ENCODE peak calls at places on chromosomes 11 and 22, in five cellular contexts. C is GM23248, S is OCI-LY7, Y is HCT116, F is neural progenitor cell. V is an unnamed sample.

GRCh38 chr11:122020902-122021301 is 95.1 kb downstream of the BLID start:
- DNase-seq in C (peak; percentile 35), S (peak; percentile 4), Y (no peak), F (no peak), V (peak; percentile 8)

GRCh38 chr22:25447689-25448434 is 116.6 kb upstream of the GRK3 start:
- DNase-seq in C (peak; percentile 94), S (peak; percentile 92), Y (peak; percentile 71), F (peak; percentile 85), V (peak; percentile 88)

GRCh38 chr11:130763087-130763980 is 152.9 kb downstream of the SNX19 start:
- DNase-seq in C (peak; percentile 79), S (no peak), Y (no peak), F (no peak), V (no peak)

GRCh38 chr11:76244311-76245061 is 38.2 kb upstream of the WNT11 start:
- DNase-seq in C (no peak), S (no peak), Y (no peak), F (no peak), V (no peak)

GRCh38 chr22:35539910-35540599 is 576 bp upstream of the RASD2 start:
- DNase-seq in C (peak; percentile 81), S (peak; percentile 73), Y (no peak), F (peak; percentile 78), V (peak; percentile 98)

GRCh38 chr22:23036684-23037428 is 33.5 kb upstream of the GNAZ start:
- DNase-seq in C (peak; percentile 87), S (peak; percentile 58), Y (no peak), F (no peak), V (peak; percentile 17)

GRCh38 chr22:38737302-38738060 is 18.3 kb downstream of the SUN2 start:
- DNase-seq in C (peak; percentile 20), S (no peak), Y (no peak), F (no peak), V (no peak)

GRCh38 chr11:63635762-63636465 is 21.7 kb upstream of the PLAAT3 start:
- DNase-seq in C (peak; percentile 74), S (peak; percentile 62), Y (peak; percentile 28), F (peak; percentile 83), V (peak; percentile 67)

GRCh38 chr11:16807306-16807705 is 68.9 kb downstream of the C11orf58 start:
- DNase-seq in C (no peak), S (no peak), Y (no peak), F (no peak), V (no peak)

GRCh38 chr22:19663821-19664325 is 50.4 kb upstream of the SEPTIN5 start:
- DNase-seq in C (peak; percentile 82), S (no peak), Y (no peak), F (peak; percentile 31), V (peak; percentile 85)

GRCh38 chr11:20671856-20672546 is 2.6 kb downstream of the NELL1 start:
- DNase-seq in C (peak; percentile 14), S (no peak), Y (peak; percentile 0), F (peak; percentile 47), V (peak; percentile 67)

GRCh38 chr22:50532824-50533344 is 3.1 kb upstream of the TYMP start:
- DNase-seq in C (no peak), S (no peak), Y (no peak), F (no peak), V (no peak)

GRCh38 chr11:67997460-67997921 is 6.4 kb downstream of the UNC93B1 start:
- DNase-seq in C (no peak), S (no peak), Y (no peak), F (no peak), V (peak; percentile 12)

GRCh38 chr11:17640493-17641164 is 78.7 kb upstream of the MYOD1 start:
- DNase-seq in C (no peak), S (no peak), Y (no peak), F (no peak), V (peak; percentile 12)

GRCh38 chr11:8685820-8686219 is 3.2 kb downstream of the RPL27A start:
- DNase-seq in C (no peak), S (no peak), Y (no peak), F (no peak), V (no peak)

GRCh38 chr11:8690374-8691342 is 8.1 kb downstream of the RPL27A start:
- DNase-seq in C (no peak), S (no peak), Y (no peak), F (no peak), V (no peak)

GRCh38 chr11:8686325-8686724 is 3.7 kb downstream of the RPL27A start:
- DNase-seq in C (no peak), S (no peak), Y (no peak), F (no peak), V (no peak)

GRCh38 chr11:8689726-8690255 is 7.2 kb downstream of the RPL27A start:
- DNase-seq in C (peak; percentile 40), S (peak; percentile 10), Y (no peak), F (no peak), V (no peak)

DNA sequence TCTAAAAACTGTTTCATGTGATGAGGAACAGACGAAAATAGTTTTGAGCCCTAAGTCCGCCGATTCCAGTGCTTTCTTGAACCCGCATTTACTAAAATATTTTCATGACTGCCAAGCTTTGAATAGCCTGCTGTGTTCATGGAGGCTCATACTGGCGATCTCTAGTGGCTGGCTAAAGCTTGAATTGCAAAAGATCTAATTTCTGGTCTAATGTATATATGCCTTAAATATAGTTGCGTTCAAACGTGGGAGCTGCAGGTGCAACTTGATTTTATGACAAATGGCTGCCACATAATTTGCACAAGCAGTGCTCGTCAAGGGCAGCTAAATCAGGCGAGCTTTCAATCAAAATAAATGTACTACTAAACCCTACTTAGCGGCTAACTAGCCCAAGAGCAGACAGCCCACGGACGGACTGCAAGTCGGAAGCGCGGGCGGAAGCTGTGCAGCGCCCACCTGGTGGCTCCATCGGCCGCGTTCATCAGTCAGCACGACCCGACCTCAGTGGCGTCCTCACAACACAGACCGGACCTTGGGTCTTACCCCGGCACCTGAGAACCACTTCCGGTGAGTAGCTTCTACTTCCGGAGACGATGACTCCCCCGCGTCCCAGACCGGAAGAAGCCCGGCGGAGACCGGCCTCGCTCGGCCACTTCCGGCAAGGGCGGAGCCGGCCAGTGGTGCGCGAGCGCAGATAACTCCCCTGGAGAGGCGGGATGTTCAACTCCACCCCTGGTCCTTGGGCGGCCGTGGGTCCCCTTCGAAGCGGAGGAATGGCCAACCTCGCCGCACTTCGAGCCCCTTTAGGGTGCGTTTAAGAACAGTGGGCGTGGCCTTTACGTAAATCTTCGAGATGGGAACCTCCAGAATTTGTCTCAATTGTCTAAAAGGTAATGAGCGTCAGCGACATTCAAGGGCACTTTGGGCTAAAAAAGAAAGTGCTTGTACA is 6.1 kb downstream of the RPL27A start:
- DNase-seq in C (peak; percentile 99), S (peak; percentile 98), Y (peak; percentile 97), F (peak; percentile 97), V (peak; percentile 95)
- TF ChIP-seq EZH2phosphoT487 in C (no peak), S (no peak), Y (no peak), F (no peak), V (no peak)

GRCh38 chr11:109939176-109939810 is 153.9 kb upstream of the ZC3H12C start:
- DNase-seq in C (peak; percentile 91), S (peak; percentile 34), Y (peak; percentile 85), F (peak; percentile 78), V (peak; percentile 50)
- TF ChIP-seq EZH2phosphoT487 in C (no peak), S (no peak), Y (no peak), F (no peak), V (no peak)

DNA sequence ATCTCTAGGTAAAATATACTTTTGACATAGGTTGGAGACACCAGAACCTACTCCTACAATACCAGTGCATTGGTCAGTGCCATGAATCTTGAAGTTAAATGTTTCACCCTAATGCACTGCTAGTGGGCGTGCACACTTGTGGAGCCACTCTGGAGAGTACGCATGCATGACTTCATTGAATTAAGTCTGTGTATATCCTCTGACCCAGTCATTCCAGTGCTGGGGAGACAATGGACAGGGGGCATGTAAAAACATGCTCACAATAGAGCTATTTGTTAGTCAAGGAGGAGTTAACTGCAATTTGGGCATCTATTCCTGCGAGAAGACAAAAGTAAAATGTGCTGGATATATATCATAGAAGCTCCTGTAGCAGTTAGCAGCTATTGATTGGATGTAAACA is 335.4 kb upstream of the NCAM1 start:
- DNase-seq in C (no peak), S (no peak), Y (no peak), F (peak; percentile 56), V (no peak)
- TF ChIP-seq EZH2phosphoT487 in C (no peak), S (no peak), Y (no peak), F (no peak), V (no peak)

DNA sequence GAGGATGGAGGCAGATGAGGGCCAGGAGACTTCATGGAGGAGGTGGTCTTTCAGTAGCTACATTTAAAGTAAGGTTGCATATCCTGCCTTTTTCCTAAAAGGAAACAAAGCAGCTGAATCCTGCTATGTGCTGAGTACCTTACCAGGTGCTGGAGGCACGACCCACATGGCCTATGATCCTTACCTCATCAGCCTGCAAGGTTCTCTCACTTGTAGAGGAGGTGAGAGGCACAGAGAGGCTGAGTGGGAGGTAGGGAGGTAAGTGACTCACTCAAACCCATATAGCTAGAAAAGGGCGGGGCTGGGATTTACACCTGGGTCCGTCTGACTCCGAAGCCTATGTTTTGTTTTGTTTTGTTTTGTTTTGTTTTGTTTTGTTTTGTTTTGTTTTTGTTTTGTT is 75.8 kb downstream of the BUD13 start:
- DNase-seq in C (no peak), S (no peak), Y (no peak), F (no peak), V (no peak)
- TF ChIP-seq EZH2phosphoT487 in C (no peak), S (no peak), Y (no peak), F (no peak), V (no peak)

GRCh38 chr11:117820071-117820470 is 4.5 kb downstream of the FXYD2 start:
- DNase-seq in C (no peak), S (no peak), Y (no peak), F (no peak), V (no peak)
- TF ChIP-seq EZH2phosphoT487 in C (no peak), S (no peak), Y (no peak), F (no peak), V (no peak)

GRCh38 chr22:32720924-32721323 is 80.6 kb upstream of the TIMP3 start:
- DNase-seq in C (peak; percentile 56), S (no peak), Y (no peak), F (no peak), V (peak; percentile 37)
- TF ChIP-seq EZH2phosphoT487 in C (no peak), S (no peak), Y (no peak), F (no peak), V (no peak)

GRCh38 chr11:32317646-32318045 is 117.7 kb downstream of the WT1 start:
- DNase-seq in C (no peak), S (no peak), Y (no peak), F (no peak), V (no peak)
- TF ChIP-seq EZH2phosphoT487 in C (no peak), S (no peak), Y (no peak), F (no peak), V (no peak)

DNA sequence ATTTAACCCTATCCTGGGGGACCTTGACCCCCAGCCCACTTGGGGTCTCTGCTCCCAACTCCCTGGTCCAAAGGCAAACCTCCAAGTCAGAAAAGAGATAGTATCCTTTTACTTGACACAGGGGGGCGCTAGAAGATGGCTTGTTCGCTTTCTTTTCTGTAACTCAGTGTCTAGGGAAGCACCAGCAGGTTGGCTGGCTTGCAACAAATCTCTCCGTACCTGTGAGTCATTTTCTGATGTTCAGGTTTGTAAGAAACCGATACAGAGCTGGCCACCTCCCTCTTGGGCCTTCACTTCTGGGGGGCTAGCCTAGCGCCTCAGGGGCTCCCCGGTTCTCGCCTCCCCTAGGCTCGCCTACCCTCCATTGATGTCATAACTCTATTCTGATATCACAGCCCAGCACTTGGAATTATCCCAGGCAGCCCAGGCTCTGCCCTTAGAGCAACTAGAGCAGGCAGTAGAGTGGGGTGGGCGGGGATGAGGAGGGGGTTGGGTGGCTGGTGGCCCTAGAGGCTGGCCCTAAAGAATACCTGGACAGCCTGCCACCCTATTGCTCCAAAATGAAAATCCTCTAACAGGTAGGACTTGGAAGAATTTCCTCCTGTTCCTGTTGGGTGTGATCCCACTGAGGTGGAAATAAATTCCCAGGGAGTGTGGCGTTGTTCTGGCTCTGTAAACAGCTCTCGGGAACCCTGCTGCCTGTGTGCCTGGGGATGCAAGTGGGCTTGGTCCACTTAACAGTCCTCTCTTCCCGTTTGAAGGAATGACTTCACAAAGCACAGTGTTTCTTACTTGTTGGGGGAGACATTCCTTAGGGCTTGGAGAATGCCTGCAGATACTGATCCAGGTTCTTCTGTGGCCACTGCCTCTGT is 69.4 kb downstream of the OSBP2 start:
- DNase-seq in C (peak; percentile 87), S (peak; percentile 64), Y (peak; percentile 59), F (peak; percentile 88), V (peak; percentile 72)
- TF ChIP-seq EZH2phosphoT487 in C (no peak), S (no peak), Y (no peak), F (no peak), V (no peak)

V was measured in SK-N-SH.